ENCODE peak calls at places on chromosomes 3 and 15, in six cellular contexts. D is breast epithelium; M is aorta; W is body of pancreas; K is CD4-positive, alpha-beta T cell; N is GM23248. Q is an unnamed sample.

GRCh38 chr15:31975446-31976229 is 54.7 kb upstream of the CHRNA7 start:
- DNase-seq in M (no peak), K (no peak), D (no peak), W (peak; percentile 55), N (peak; percentile 57), Q (no peak)

GRCh38 chr3:185677146-185677829 is 91.2 kb downstream of the SENP2 start:
- DNase-seq in N (peak; percentile 86), K (no peak), W (no peak), D (no peak), M (no peak), Q (peak; percentile 85)

GRCh38 chr3:42892807-42893206 is 13.1 kb upstream of the ZNF662 start:
- DNase-seq in W (no peak), D (no peak), N (no peak), M (no peak), K (no peak), Q (no peak)

GRCh38 chr3:15667484-15667883 is 65.9 kb downstream of the BTD start:
- DNase-seq in W (no peak), K (no peak), N (no peak), M (no peak), D (no peak), Q (no peak)

GRCh38 chr3:176872771-176873209 is 324.5 kb downstream of the TBL1XR1 start:
- DNase-seq in M (no peak), K (peak; percentile 23), N (peak; percentile 68), D (no peak), W (peak; percentile 71), Q (no peak)

GRCh38 chr3:125591116-125591755 is 4.1 kb downstream of the OSBPL11 start:
- DNase-seq in K (no peak), W (peak; percentile 63), N (peak; percentile 44), D (no peak), M (no peak), Q (no peak)

GRCh38 chr15:69760890-69761568 is 308.4 kb downstream of the RPLP1 start:
- DNase-seq in D (no peak), M (no peak), W (peak; percentile 22), K (peak; percentile 76), N (peak; percentile 98), Q (peak; percentile 64)

GRCh38 chr3:111998661-111999641 is at the start of gene TAGLN3:
- DNase-seq in M (peak; percentile 75), N (peak; percentile 56), D (no peak), K (no peak), W (peak; percentile 56), Q (no peak)

DNA sequence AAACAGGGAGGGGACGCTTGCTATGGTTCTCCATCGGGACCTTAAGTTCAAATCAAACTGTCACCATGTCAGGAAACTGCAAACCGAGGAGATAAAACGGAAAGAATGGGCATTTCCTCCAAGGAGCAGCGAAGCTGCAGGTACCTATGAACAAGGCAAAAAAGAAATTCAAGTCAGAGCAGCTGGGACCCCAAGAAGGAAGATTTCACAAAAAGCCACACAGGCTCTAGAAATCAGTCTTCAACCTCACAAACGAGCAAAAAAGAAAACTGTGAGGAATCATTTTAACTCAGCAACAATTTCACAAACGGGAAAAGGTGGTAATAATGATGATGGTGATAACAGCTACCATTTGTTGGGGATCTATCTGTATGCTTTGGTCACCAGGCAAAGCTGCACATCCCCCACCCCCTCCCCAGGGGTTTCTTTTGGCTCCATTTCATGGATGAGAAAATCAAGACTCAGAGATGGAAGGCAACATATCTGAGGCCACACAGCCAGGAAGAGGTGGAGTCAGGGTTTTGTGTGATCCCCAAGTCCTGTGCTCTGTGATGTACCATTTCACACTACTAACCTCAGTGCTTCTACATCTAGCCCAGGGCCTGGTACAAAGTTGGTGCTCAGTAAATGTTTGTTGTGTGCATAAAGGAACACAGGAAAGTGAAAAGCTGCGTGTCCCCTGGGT is 109.9 kb downstream of the IQSEC1 start:
- DNase-seq in M (no peak), W (no peak), D (no peak), K (no peak), N (no peak), Q (no peak)
- H3K27ac ChIP-seq in M (peak overlapping the region; percentile 28), W (peak overlapping the region; percentile 36), D (no peak overlapping the region), K (no peak overlapping the region), N (no peak overlapping the region), Q (no peak overlapping the region)

DNA sequence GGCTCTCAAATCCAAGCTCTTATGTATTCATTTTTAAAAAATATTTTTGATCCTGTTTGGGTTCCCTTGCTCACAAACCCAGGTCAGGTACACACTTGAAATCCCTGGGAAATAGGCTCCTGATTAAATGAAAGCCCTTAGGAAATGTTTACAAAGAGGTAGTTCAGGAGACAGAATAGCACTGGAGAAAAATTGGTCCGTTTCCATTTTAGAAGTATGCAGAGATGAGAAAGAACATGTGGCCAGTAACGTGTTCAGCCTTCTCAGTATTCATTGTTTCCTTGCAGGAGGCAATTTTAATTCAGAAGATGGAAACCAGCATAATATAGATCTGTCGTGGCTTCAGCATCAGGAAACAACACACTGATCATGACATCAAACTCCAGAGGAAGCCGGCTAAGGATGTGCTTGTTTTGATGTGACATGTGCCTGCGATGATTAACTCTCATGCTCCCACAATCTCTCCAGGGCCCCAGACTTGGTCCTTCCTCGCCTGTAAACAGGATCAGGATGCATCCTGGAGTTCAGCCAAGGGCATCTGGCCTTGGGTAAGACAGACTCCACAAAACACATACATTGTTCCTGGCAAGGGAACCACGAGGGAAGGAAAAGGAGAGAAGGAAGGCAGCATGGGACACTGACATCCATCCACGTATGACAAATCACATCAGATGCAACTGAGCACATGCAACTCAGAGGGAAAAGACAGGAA is 350.5 kb upstream of the THBS1 start:
- DNase-seq in K (no peak), D (no peak), N (no peak), M (no peak), W (peak; percentile 11), Q (no peak)
- H3K27ac ChIP-seq in K (no peak overlapping the region), D (no peak overlapping the region), N (no peak overlapping the region), M (no peak overlapping the region), W (no peak overlapping the region), Q (no peak overlapping the region)

GRCh38 chr3:169148448-169149348 is 514.8 kb downstream of the MECOM start:
- DNase-seq in D (no peak), M (no peak), N (peak; percentile 19), W (peak; percentile 55), K (no peak), Q (no peak)
- H3K27ac ChIP-seq in D (peak overlapping the region; percentile 23), M (peak overlapping the region; percentile 38), N (no peak overlapping the region), W (peak overlapping the region; percentile 90), K (no peak overlapping the region), Q (peak overlapping the region; percentile 49)

GRCh38 chr3:81728766-81729544 is 32.5 kb downstream of the GBE1 start:
- DNase-seq in N (peak; percentile 73), D (no peak), K (no peak), M (no peak), W (no peak), Q (no peak)
- H3K27ac ChIP-seq in N (peak overlapping the region; percentile 95), D (no peak overlapping the region), K (no peak overlapping the region), M (no peak overlapping the region), W (no peak overlapping the region), Q (no peak overlapping the region)

Q was measured in epithelial cell of prostate.